ENCODE peak calls at places on chromosomes 1 and 21, in five cellular contexts. D is HuH-7; A is HEK293T; C is fibroblast of the aortic adventitia; F is activated CD4-positive, alpha-beta T cell treated with anti-CD3 and anti-CD28 coated beads for 24 hours. Y is an unnamed sample.

GRCh38 chr1:232635778-232636356 is 5.9 kb upstream of the SIPA1L2 start:
- DNase-seq in D (peak), A (peak), C (peak), F (no peak), Y (no peak)

GRCh38 chr1:118184737-118185082 is 318 bp downstream of the SPAG17 start:
- DNase-seq in D (no peak), A (no peak), C (no peak), F (no peak), Y (no peak)

GRCh38 chr1:44500181-44501021 is 95.3 kb downstream of the RNF220 start:
- DNase-seq in D (peak), A (no peak), C (no peak), F (no peak), Y (no peak)

GRCh38 chr1:46131093-46131492 is 1.3 kb downstream of the PIK3R3 start:
- DNase-seq in D (peak), A (no peak), C (peak), F (no peak), Y (no peak)

GRCh38 chr1:159012495-159012894 is 2.8 kb downstream of the IFI16 start:
- DNase-seq in D (no peak), A (no peak), C (peak), F (peak), Y (peak)

GRCh38 chr21:45695086-45695485 is 51.6 kb downstream of the PCBP3 start:
- DNase-seq in D (no peak), A (no peak), C (no peak), F (no peak), Y (no peak)

GRCh38 chr1:148160421-148161251 is 8.6 kb upstream of the NBPF11 start:
- DNase-seq in D (no peak), A (no peak), C (no peak), F (no peak), Y (no peak)

GRCh38 chr1:200323856-200324400 is 85.9 kb downstream of the ZNF281 start:
- DNase-seq in D (no peak), A (no peak), C (peak), F (no peak), Y (no peak)

GRCh38 chr21:34886554-34887385 is 162.3 kb downstream of the RUNX1 start:
- DNase-seq in D (peak), A (no peak), C (no peak), F (peak), Y (no peak)

GRCh38 chr1:233412812-233413211 is 85.3 kb downstream of the MAP3K21 start:
- DNase-seq in D (no peak), A (no peak), C (no peak), F (no peak), Y (no peak)

GRCh38 chr1:158649052-158649451 is 37.5 kb downstream of the SPTA1 start:
- DNase-seq in D (no peak), A (no peak), C (no peak), F (no peak), Y (no peak)

GRCh38 chr1:145978477-145978859 is 14.0 kb downstream of the POLR3GL start:
- DNase-seq in D (no peak), A (no peak), C (no peak), F (no peak), Y (no peak)

GRCh38 chr1:231921951-231922350 is 295.4 kb downstream of the DISC1 start:
- DNase-seq in D (no peak), A (no peak), C (no peak), F (no peak), Y (no peak)

GRCh38 chr1:162530318-162530984 is 31.1 kb upstream of the UAP1 start:
- DNase-seq in D (no peak), A (no peak), C (no peak), F (no peak), Y (no peak)

GRCh38 chr21:38219049-38219628 is 37.7 kb upstream of the KCNJ15 start:
- DNase-seq in D (peak), A (peak), C (peak), F (peak), Y (no peak)

GRCh38 chr1:209674957-209675566 is at the start of gene G0S2:
- DNase-seq in D (peak), A (peak), C (peak), F (peak), Y (no peak)

GRCh38 chr1:107820797-107821196 is 144.2 kb downstream of the VAV3 start:
- DNase-seq in D (no peak), A (no peak), C (no peak), F (no peak), Y (no peak)

GRCh38 chr1:42784946-42785693 is at the start of gene TMEM269:
- DNase-seq in D (no peak), A (no peak), C (peak), F (peak), Y (peak)